ENCODE peak calls at places on chromosomes 1 and 21, in nine cellular contexts. C, A, Z, J, V, U, E, P and D are unnamed samples.

GRCh38 chr1:209585672-209586071 is 2.2 kb downstream of the CAMK1G start:
- DNase-seq in C (no peak), A (no peak), Z (peak; percentile 33), J (peak; percentile 89), V (peak; percentile 23), U (no peak), E (no peak), P (no peak), D (no peak)

GRCh38 chr21:36087362-36088138 is 17.7 kb downstream of the CBR1 start:
- DNase-seq in C (no peak), A (no peak), Z (no peak), J (no peak), V (peak; percentile 14), U (no peak), E (no peak), P (no peak), D (no peak)

GRCh38 chr1:35641233-35641866 is at the start of gene PSMB2:
- DNase-seq in C (peak; percentile 99), A (peak; percentile 92), Z (peak; percentile 95), J (peak; percentile 98), V (peak; percentile 93), U (peak; percentile 97), E (peak; percentile 75), P (peak; percentile 94), D (peak; percentile 92)

GRCh38 chr1:65440915-65441314 is 20.4 kb downstream of the LEPR start:
- DNase-seq in C (no peak), A (no peak), Z (no peak), J (no peak), V (peak; percentile 55), U (no peak), E (no peak), P (peak; percentile 20), D (no peak)

GRCh38 chr1:200162258-200162657 is 134.7 kb downstream of the NR5A2 start:
- DNase-seq in C (no peak), A (no peak), Z (no peak), J (no peak), V (no peak), U (no peak), E (no peak), P (no peak), D (no peak)

GRCh38 chr1:221672160-221672762 is 69.6 kb downstream of the DUSP10 start:
- DNase-seq in C (no peak), A (no peak), Z (no peak), J (no peak), V (peak; percentile 59), U (no peak), E (no peak), P (peak; percentile 83), D (no peak)

GRCh38 chr1:215132156-215132555 is 49.6 kb downstream of the KCNK2 start:
- DNase-seq in C (no peak), A (no peak), Z (no peak), J (no peak), V (no peak), U (no peak), E (no peak), P (peak; percentile 66), D (no peak)

GRCh38 chr1:224067621-224068457 is 46.1 kb upstream of the FBXO28 start:
- DNase-seq in C (no peak), A (no peak), Z (no peak), J (no peak), V (peak; percentile 87), U (no peak), E (no peak), P (peak; percentile 88), D (no peak)

DNA sequence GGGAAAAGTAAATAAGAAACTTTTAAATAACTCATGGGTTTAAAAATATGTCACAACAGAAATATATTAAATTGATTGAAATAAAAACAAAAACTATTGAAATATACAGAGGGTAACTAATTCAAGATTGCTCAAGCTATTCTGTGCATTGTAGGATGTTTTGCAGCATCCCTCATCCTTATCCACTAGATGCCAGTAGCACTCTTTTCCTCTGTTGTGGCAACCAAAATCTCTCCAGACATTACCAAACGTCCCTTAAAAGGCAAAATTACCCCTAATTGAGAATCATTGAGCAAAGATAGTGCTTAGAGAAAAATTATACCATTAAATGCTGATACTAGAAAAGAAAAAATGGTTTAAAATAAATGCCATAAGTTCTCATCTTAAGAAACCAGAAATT is 682.6 kb downstream of the RWDD3 start:
- DNase-seq in C (no peak), A (no peak), Z (no peak), J (no peak), V (peak; percentile 10), U (no peak), E (no peak), P (peak; percentile 28), D (no peak)
- TF ChIP-seq CTCF in C (no peak), A (no peak), Z (peak; percentile 59), J (no peak), V (peak; percentile 28), U (no peak), E (no peak), P (peak; percentile 47), D (no peak)

DNA sequence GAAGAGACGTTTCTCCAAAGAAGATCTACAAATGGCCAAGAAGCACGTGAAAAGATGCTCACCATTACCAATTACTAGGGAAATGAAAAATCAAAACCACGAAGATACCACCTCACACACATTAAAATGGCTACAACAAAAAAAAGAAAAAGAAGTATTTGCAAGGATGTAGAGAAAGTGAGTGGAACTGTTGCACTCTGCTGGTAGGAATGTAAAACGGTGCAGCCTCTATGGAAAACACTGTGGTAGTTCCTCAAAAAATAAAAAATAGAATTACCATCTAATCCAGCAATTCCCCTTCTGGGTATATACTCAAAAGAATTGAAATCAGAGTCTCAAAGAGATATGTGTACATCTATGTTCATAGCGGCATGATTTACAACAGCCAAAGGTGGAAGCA is 115.4 kb upstream of the EDN2 start:
- DNase-seq in C (no peak), A (no peak), Z (no peak), J (no peak), V (peak; percentile 24), U (no peak), E (no peak), P (peak; percentile 43), D (no peak)
- TF ChIP-seq CTCF in C (peak; percentile 22), A (no peak), Z (peak; percentile 65), J (peak; percentile 14), V (peak; percentile 46), U (peak; percentile 24), E (peak; percentile 50), P (peak; percentile 70), D (no peak)

DNA sequence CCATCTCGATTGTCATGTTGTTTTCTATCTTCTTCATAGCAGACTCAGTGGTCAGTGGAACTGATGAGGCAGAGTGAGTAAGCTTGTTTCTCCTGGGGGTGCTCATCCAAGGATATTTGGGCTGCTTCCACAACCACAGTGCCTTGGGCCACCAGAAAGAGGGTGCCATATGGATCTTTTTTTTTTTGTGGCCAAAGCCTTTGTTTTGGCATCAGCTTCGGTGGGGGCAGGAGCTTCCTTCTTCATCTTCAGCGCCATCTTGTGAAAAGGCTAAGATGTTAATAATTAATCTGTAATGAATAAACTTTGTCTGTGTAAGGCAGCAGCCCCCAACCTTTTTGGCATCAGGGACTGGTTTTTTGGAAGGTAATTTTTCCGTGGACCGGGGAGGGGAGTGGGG is 6.6 kb upstream of the PLPP3 start:
- DNase-seq in C (no peak), A (no peak), Z (no peak), J (no peak), V (no peak), U (no peak), E (no peak), P (peak; percentile 44), D (no peak)
- TF ChIP-seq CTCF in C (no peak), A (no peak), Z (no peak), J (no peak), V (no peak), U (no peak), E (no peak), P (no peak), D (no peak)

DNA sequence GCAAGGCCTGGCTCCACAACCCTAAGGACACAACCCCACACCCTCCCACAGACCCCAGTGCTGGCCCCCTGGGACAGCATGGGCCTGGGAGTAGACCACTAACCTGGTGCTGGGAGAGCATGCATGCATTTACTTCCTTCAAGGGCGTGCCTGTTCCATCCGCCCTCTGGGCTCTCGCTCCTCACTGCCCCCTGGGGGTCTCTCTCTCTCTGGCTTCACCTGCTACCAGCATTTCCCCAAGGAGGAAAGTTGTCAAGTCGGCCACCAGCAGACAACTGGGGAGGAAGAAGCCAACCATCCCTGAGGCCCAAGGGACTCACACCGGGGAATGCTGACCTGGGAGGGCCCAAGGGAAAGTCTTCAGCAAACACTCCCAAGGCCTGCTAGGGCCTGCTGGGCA is 6.5 kb downstream of the LRP8 start:
- DNase-seq in C (no peak), A (no peak), Z (peak; percentile 48), J (no peak), V (no peak), U (no peak), E (no peak), P (no peak), D (peak; percentile 24)
- TF ChIP-seq CTCF in C (no peak), A (peak; percentile 45), Z (peak; percentile 49), J (no peak), V (peak; percentile 11), U (no peak), E (peak; percentile 30), P (no peak), D (no peak)

GRCh38 chr21:42500225-42500624 is 4.2 kb upstream of the RSPH1 start:
- DNase-seq in C (no peak), A (no peak), Z (no peak), J (no peak), V (no peak), U (no peak), E (no peak), P (no peak), D (no peak)

GRCh38 chr21:42500736-42501135 is 4.7 kb upstream of the RSPH1 start:
- DNase-seq in C (no peak), A (no peak), Z (no peak), J (no peak), V (no peak), U (no peak), E (no peak), P (no peak), D (no peak)

GRCh38 chr21:42496839-42497202 is 797 bp upstream of the RSPH1 start:
- DNase-seq in C (no peak), A (no peak), Z (no peak), J (no peak), V (no peak), U (no peak), E (no peak), P (peak; percentile 6), D (no peak)

GRCh38 chr21:42498012-42498411 is 2.0 kb upstream of the RSPH1 start:
- DNase-seq in C (no peak), A (no peak), Z (no peak), J (no peak), V (no peak), U (no peak), E (no peak), P (no peak), D (no peak)

DNA sequence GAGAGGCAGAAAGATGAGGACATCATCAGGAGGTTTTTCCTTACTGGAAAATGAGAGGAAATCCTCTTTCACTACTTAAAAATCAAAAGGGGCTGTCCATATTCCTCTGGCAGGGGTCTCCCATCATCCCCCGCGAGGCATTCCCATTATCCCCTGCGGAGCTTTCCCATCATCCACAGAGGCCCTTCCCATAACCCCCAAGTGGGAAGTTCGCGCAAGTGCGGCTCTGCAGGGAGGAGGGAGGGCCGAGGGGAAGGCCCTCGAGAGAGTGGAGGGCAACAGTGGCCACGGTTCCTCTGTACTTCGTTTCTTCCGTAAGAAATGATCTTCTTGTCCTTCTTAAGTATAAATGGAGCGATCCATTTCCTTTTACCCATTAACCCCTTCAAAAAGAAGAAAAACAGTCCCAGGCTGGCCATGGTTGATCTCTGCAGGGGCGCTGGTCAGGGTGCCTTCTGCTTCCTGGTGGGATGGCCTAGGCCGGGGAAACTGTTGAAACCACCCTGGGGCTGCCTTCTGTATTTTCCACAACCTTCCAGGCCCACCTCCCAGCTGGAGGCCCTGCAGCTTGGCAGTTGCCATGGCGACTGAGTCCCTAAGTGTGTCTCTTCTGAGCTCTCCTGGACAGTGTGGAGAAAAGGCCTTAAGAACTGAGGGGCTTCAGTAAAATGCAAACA is 3.5 kb upstream of the RSPH1 start:
- DNase-seq in C (no peak), A (no peak), Z (peak; percentile 9), J (no peak), V (no peak), U (no peak), E (no peak), P (no peak), D (no peak)
- TF ChIP-seq CTCF in C (no peak), A (no peak), Z (no peak), J (no peak), V (no peak), U (no peak), E (no peak), P (no peak), D (no peak)